ENCODE peak calls at places on chromosomes 13 and 19, in nine cellular contexts. One of them, this sample, is unnamed.

GRCh38 chr13:104256701-104257100 is 1190.5 kb upstream of the SLC10A2 start:
- DNase-seq in GM06990: no peak
- DNase-seq in stomach: no peak
- DNase-seq in GM12878: no peak
- DNase-seq in cardiac fibroblast: no peak
- DNase-seq in fibroblast of lung: no peak
- DNase-seq in AG10803: no peak
- DNase-seq in tibial artery: no peak
- DNase-seq in mucosa of descending colon: no peak
- DNase-seq in this sample: no peak

GRCh38 chr19:10692673-10693264 is 8.5 kb upstream of the QTRT1 start:
- DNase-seq in GM06990: no peak
- DNase-seq in stomach: no peak
- DNase-seq in GM12878: no peak
- DNase-seq in cardiac fibroblast: no peak
- DNase-seq in fibroblast of lung: no peak
- DNase-seq in AG10803: no peak
- DNase-seq in tibial artery: no peak
- DNase-seq in mucosa of descending colon: no peak
- DNase-seq in this sample: no peak

GRCh38 chr19:794989-795658 is 2.1 kb upstream of the PTBP1 start:
- DNase-seq in GM06990: no peak
- DNase-seq in stomach: no peak
- DNase-seq in GM12878: no peak
- DNase-seq in cardiac fibroblast: no peak
- DNase-seq in fibroblast of lung: no peak
- DNase-seq in AG10803: no peak
- DNase-seq in tibial artery: no peak
- DNase-seq in mucosa of descending colon: peak
- DNase-seq in this sample: peak

GRCh38 chr19:1847684-1848398 is 442 bp downstream of the REXO1 start:
- DNase-seq in GM06990: no peak
- DNase-seq in stomach: no peak
- DNase-seq in GM12878: no peak
- DNase-seq in cardiac fibroblast: peak
- DNase-seq in fibroblast of lung: peak
- DNase-seq in AG10803: peak
- DNase-seq in tibial artery: peak
- DNase-seq in mucosa of descending colon: no peak
- DNase-seq in this sample: no peak

GRCh38 chr19:43105496-43105895 is 23.0 kb upstream of the PSG2 start:
- DNase-seq in GM06990: no peak
- DNase-seq in stomach: no peak
- DNase-seq in GM12878: no peak
- DNase-seq in cardiac fibroblast: no peak
- DNase-seq in fibroblast of lung: peak
- DNase-seq in AG10803: peak
- DNase-seq in tibial artery: no peak
- DNase-seq in mucosa of descending colon: no peak
- DNase-seq in this sample: no peak

GRCh38 chr13:35826626-35827254 is 304.4 kb downstream of the DCLK1 start:
- DNase-seq in GM06990: no peak
- DNase-seq in stomach: no peak
- DNase-seq in GM12878: no peak
- DNase-seq in cardiac fibroblast: no peak
- DNase-seq in fibroblast of lung: no peak
- DNase-seq in AG10803: no peak
- DNase-seq in tibial artery: no peak
- DNase-seq in mucosa of descending colon: no peak
- DNase-seq in this sample: no peak

GRCh38 chr13:109211616-109212015 is 574.8 kb downstream of the IRS2 start:
- DNase-seq in GM06990: no peak
- DNase-seq in stomach: no peak
- DNase-seq in GM12878: no peak
- DNase-seq in cardiac fibroblast: no peak
- DNase-seq in fibroblast of lung: peak
- DNase-seq in AG10803: peak
- DNase-seq in tibial artery: no peak
- DNase-seq in mucosa of descending colon: no peak
- DNase-seq in this sample: no peak

GRCh38 chr19:47821460-47822020 is at the start of gene CRX:
- DNase-seq in GM06990: no peak
- DNase-seq in stomach: no peak
- DNase-seq in GM12878: no peak
- DNase-seq in cardiac fibroblast: no peak
- DNase-seq in fibroblast of lung: no peak
- DNase-seq in AG10803: no peak
- DNase-seq in tibial artery: no peak
- DNase-seq in mucosa of descending colon: no peak
- DNase-seq in this sample: no peak

GRCh38 chr13:36904219-36904618 is 15.8 kb downstream of the SMAD9 start:
- DNase-seq in GM06990: no peak
- DNase-seq in stomach: no peak
- DNase-seq in GM12878: no peak
- DNase-seq in cardiac fibroblast: no peak
- DNase-seq in fibroblast of lung: no peak
- DNase-seq in AG10803: no peak
- DNase-seq in tibial artery: no peak
- DNase-seq in mucosa of descending colon: peak
- DNase-seq in this sample: no peak

GRCh38 chr19:15251749-15252397 is 19.6 kb upstream of the EPHX3 start:
- DNase-seq in GM06990: no peak
- DNase-seq in stomach: peak
- DNase-seq in GM12878: no peak
- DNase-seq in cardiac fibroblast: peak
- DNase-seq in fibroblast of lung: peak
- DNase-seq in AG10803: peak
- DNase-seq in tibial artery: peak
- DNase-seq in mucosa of descending colon: peak
- DNase-seq in this sample: peak

GRCh38 chr19:18419699-18420460 is 682 bp downstream of the SSBP4 start:
- DNase-seq in GM06990: peak
- DNase-seq in stomach: no peak
- DNase-seq in GM12878: no peak
- DNase-seq in cardiac fibroblast: no peak
- DNase-seq in fibroblast of lung: no peak
- DNase-seq in AG10803: no peak
- DNase-seq in tibial artery: peak
- DNase-seq in mucosa of descending colon: peak
- DNase-seq in this sample: peak

GRCh38 chr19:16542045-16542893 is at the start of gene CHERP:
- DNase-seq in GM06990: peak
- DNase-seq in stomach: peak
- DNase-seq in GM12878: peak
- DNase-seq in cardiac fibroblast: peak
- DNase-seq in fibroblast of lung: peak
- DNase-seq in AG10803: peak
- DNase-seq in tibial artery: peak
- DNase-seq in mucosa of descending colon: peak
- DNase-seq in this sample: peak

GRCh38 chr19:16544468-16545231 is 2.4 kb upstream of the CHERP start:
- DNase-seq in GM06990: no peak
- DNase-seq in stomach: no peak
- DNase-seq in GM12878: no peak
- DNase-seq in cardiac fibroblast: no peak
- DNase-seq in fibroblast of lung: no peak
- DNase-seq in AG10803: no peak
- DNase-seq in tibial artery: no peak
- DNase-seq in mucosa of descending colon: no peak
- DNase-seq in this sample: no peak

GRCh38 chr19:16542894-16543498 is 759 bp upstream of the CHERP start:
- DNase-seq in GM06990: no peak
- DNase-seq in stomach: no peak
- DNase-seq in GM12878: no peak
- DNase-seq in cardiac fibroblast: no peak
- DNase-seq in fibroblast of lung: no peak
- DNase-seq in AG10803: peak
- DNase-seq in tibial artery: no peak
- DNase-seq in mucosa of descending colon: no peak
- DNase-seq in this sample: no peak

GRCh38 chr19:16541526-16542044 is 652 bp downstream of the CHERP start:
- DNase-seq in GM06990: no peak
- DNase-seq in stomach: no peak
- DNase-seq in GM12878: no peak
- DNase-seq in cardiac fibroblast: peak
- DNase-seq in fibroblast of lung: no peak
- DNase-seq in AG10803: peak
- DNase-seq in tibial artery: no peak
- DNase-seq in mucosa of descending colon: no peak
- DNase-seq in this sample: no peak

DNA sequence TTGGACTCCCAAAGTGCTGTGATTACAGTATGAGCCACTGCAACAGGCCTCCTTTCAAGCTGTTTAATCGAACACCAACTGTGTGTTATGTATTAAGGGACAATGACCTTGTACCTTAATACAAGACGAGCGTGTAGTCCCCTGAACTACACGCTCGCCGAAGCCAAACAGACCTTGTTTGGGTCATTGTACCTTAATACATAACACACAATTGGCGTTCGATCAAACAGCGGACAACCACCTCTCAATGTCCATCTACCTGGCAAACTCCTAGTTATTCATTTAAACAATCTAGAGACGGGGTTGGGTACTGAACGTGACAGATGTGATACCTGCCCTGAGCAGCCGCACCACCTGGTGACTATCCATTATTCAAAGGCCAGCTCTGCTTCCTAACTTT is 1.3 kb downstream of the CHERP start:
- DNase-seq in GM06990: no peak
- DNase-seq in stomach: no peak
- DNase-seq in GM12878: no peak
- DNase-seq in cardiac fibroblast: no peak
- DNase-seq in fibroblast of lung: no peak
- DNase-seq in AG10803: no peak
- DNase-seq in tibial artery: no peak
- DNase-seq in mucosa of descending colon: no peak
- DNase-seq in this sample: no peak
- H3K4me3 ChIP-seq in GM06990: peak
- H3K4me3 ChIP-seq in stomach: peak
- H3K4me3 ChIP-seq in GM12878: peak
- H3K4me3 ChIP-seq in cardiac fibroblast: peak
- H3K4me3 ChIP-seq in fibroblast of lung: peak
- H3K4me3 ChIP-seq in AG10803: peak
- H3K4me3 ChIP-seq in tibial artery: peak
- H3K4me3 ChIP-seq in mucosa of descending colon: no peak
- H3K4me3 ChIP-seq in this sample: peak

GRCh38 chr13:91155512-91156114 is 191.9 kb upstream of the MIR17HG start:
- DNase-seq in GM06990: no peak
- DNase-seq in stomach: no peak
- DNase-seq in GM12878: no peak
- DNase-seq in cardiac fibroblast: no peak
- DNase-seq in fibroblast of lung: no peak
- DNase-seq in AG10803: no peak
- DNase-seq in tibial artery: no peak
- DNase-seq in mucosa of descending colon: peak
- DNase-seq in this sample: no peak
- H3K4me3 ChIP-seq in GM06990: no peak
- H3K4me3 ChIP-seq in stomach: no peak
- H3K4me3 ChIP-seq in GM12878: no peak
- H3K4me3 ChIP-seq in cardiac fibroblast: no peak
- H3K4me3 ChIP-seq in fibroblast of lung: no peak
- H3K4me3 ChIP-seq in AG10803: no peak
- H3K4me3 ChIP-seq in tibial artery: no peak
- H3K4me3 ChIP-seq in mucosa of descending colon: no peak
- H3K4me3 ChIP-seq in this sample: no peak

GRCh38 chr13:110618780-110619179 is 3.4 kb downstream of the NAXD start:
- DNase-seq in GM06990: no peak
- DNase-seq in stomach: no peak
- DNase-seq in GM12878: no peak
- DNase-seq in cardiac fibroblast: no peak
- DNase-seq in fibroblast of lung: no peak
- DNase-seq in AG10803: no peak
- DNase-seq in tibial artery: no peak
- DNase-seq in mucosa of descending colon: no peak
- DNase-seq in this sample: no peak

GRCh38 chr13:110616103-110617101 is 1.1 kb downstream of the NAXD start:
- DNase-seq in GM06990: peak
- DNase-seq in stomach: peak
- DNase-seq in GM12878: no peak
- DNase-seq in cardiac fibroblast: peak
- DNase-seq in fibroblast of lung: peak
- DNase-seq in AG10803: peak
- DNase-seq in tibial artery: peak
- DNase-seq in mucosa of descending colon: peak
- DNase-seq in this sample: peak

GRCh38 chr13:110618167-110618566 is 2.8 kb downstream of the NAXD start:
- DNase-seq in GM06990: no peak
- DNase-seq in stomach: no peak
- DNase-seq in GM12878: no peak
- DNase-seq in cardiac fibroblast: no peak
- DNase-seq in fibroblast of lung: no peak
- DNase-seq in AG10803: no peak
- DNase-seq in tibial artery: no peak
- DNase-seq in mucosa of descending colon: no peak
- DNase-seq in this sample: no peak

GRCh38 chr13:110615322-110616102 is at the start of gene NAXD:
- DNase-seq in GM06990: peak
- DNase-seq in stomach: peak
- DNase-seq in GM12878: peak
- DNase-seq in cardiac fibroblast: peak
- DNase-seq in fibroblast of lung: peak
- DNase-seq in AG10803: peak
- DNase-seq in tibial artery: peak
- DNase-seq in mucosa of descending colon: peak
- DNase-seq in this sample: peak

GRCh38 chr13:110617326-110618072 is 2.2 kb downstream of the NAXD start:
- DNase-seq in GM06990: no peak
- DNase-seq in stomach: peak
- DNase-seq in GM12878: no peak
- DNase-seq in cardiac fibroblast: peak
- DNase-seq in fibroblast of lung: peak
- DNase-seq in AG10803: peak
- DNase-seq in tibial artery: no peak
- DNase-seq in mucosa of descending colon: peak
- DNase-seq in this sample: no peak
- H3K4me3 ChIP-seq in GM06990: peak
- H3K4me3 ChIP-seq in stomach: peak
- H3K4me3 ChIP-seq in GM12878: peak
- H3K4me3 ChIP-seq in cardiac fibroblast: peak
- H3K4me3 ChIP-seq in fibroblast of lung: peak
- H3K4me3 ChIP-seq in AG10803: peak
- H3K4me3 ChIP-seq in tibial artery: no peak
- H3K4me3 ChIP-seq in mucosa of descending colon: no peak
- H3K4me3 ChIP-seq in this sample: peak

DNA sequence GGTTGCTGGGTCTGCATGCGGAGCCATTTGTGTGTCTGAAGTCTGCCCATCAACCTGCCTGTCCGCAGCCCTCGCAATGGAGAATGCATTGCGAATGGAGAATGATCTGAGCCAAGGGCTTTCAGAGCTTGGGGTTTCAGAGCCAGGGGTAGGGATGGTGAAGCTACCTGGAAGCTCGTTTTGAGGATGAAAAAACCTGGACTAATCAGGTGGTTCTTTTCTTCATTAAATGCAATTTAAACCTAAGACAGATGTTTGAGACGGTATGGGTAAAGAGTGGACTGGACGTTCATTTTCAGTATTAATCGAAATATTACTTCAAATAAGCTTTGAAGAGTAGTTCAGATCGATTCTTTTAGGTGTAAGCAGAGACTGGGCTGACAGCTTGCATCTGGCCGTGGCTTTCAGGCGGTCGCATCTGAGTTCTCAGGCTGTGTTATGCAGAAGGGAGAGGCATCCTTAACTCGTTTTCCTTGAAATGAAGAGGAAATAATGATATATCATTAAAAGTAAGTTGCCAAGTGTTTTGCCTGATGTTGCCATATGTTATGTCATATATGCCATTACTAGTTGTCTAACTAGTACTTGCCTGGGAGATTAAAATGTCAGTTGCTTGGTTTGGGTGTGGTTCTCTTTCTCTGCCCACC is 801 bp downstream of the MCF2L start:
- DNase-seq in GM06990: no peak
- DNase-seq in stomach: no peak
- DNase-seq in GM12878: no peak
- DNase-seq in cardiac fibroblast: no peak
- DNase-seq in fibroblast of lung: no peak
- DNase-seq in AG10803: no peak
- DNase-seq in tibial artery: no peak
- DNase-seq in mucosa of descending colon: no peak
- DNase-seq in this sample: peak
- H3K4me3 ChIP-seq in GM06990: no peak
- H3K4me3 ChIP-seq in stomach: peak
- H3K4me3 ChIP-seq in GM12878: no peak
- H3K4me3 ChIP-seq in cardiac fibroblast: no peak
- H3K4me3 ChIP-seq in fibroblast of lung: no peak
- H3K4me3 ChIP-seq in AG10803: no peak
- H3K4me3 ChIP-seq in tibial artery: peak
- H3K4me3 ChIP-seq in mucosa of descending colon: no peak
- H3K4me3 ChIP-seq in this sample: peak